ENCODE peak calls at places on chromosomes 12 and 14, in five cellular contexts. One of them, this sample, is unnamed.

GRCh38 chr12:2514038-2514340 is 280.8 kb upstream of the FKBP4 start:
- DNase-seq in CD8-positive, alpha-beta T cell: no peak
- DNase-seq in lower lobe of right lung: no peak
- DNase-seq in small intestine: no peak
- DNase-seq in RWPE1: no peak
- DNase-seq in this sample: no peak

GRCh38 chr14:105059035-105059916 is 6.0 kb downstream of the GPR132 start:
- DNase-seq in lower lobe of right lung: peak; percentile 80
- DNase-seq in small intestine: no peak
- DNase-seq in CD8-positive, alpha-beta T cell: no peak
- DNase-seq in RWPE1: no peak
- DNase-seq in this sample: peak; percentile 87

GRCh38 chr12:48813464-48814312 is 4.6 kb upstream of the CACNB3 start:
- DNase-seq in lower lobe of right lung: no peak
- DNase-seq in small intestine: peak; percentile 8
- DNase-seq in CD8-positive, alpha-beta T cell: no peak
- DNase-seq in RWPE1: no peak
- DNase-seq in this sample: no peak

GRCh38 chr12:114405449-114406271 is at the start of gene TBX5:
- DNase-seq in lower lobe of right lung: no peak
- DNase-seq in CD8-positive, alpha-beta T cell: no peak
- DNase-seq in small intestine: no peak
- DNase-seq in RWPE1: no peak
- DNase-seq in this sample: no peak

GRCh38 chr12:93823616-93824410 is 146.6 kb downstream of the CRADD start:
- DNase-seq in small intestine: no peak
- DNase-seq in lower lobe of right lung: no peak
- DNase-seq in CD8-positive, alpha-beta T cell: no peak
- DNase-seq in RWPE1: no peak
- DNase-seq in this sample: no peak

GRCh38 chr12:3083949-3084348 is 6.8 kb downstream of the TSPAN9 start:
- DNase-seq in RWPE1: no peak
- DNase-seq in small intestine: no peak
- DNase-seq in CD8-positive, alpha-beta T cell: no peak
- DNase-seq in lower lobe of right lung: no peak
- DNase-seq in this sample: no peak

GRCh38 chr12:108689314-108690190 is 41.8 kb downstream of the CORO1C start:
- DNase-seq in CD8-positive, alpha-beta T cell: no peak
- DNase-seq in RWPE1: no peak
- DNase-seq in lower lobe of right lung: peak; percentile 50
- DNase-seq in small intestine: no peak
- DNase-seq in this sample: no peak

GRCh38 chr12:131829795-131830334 is 1.7 kb downstream of the MMP17 start:
- DNase-seq in small intestine: no peak
- DNase-seq in CD8-positive, alpha-beta T cell: no peak
- DNase-seq in RWPE1: no peak
- DNase-seq in lower lobe of right lung: no peak
- DNase-seq in this sample: no peak

GRCh38 chr12:52059582-52060497 is 8.6 kb downstream of the NR4A1 start:
- DNase-seq in lower lobe of right lung: no peak
- DNase-seq in CD8-positive, alpha-beta T cell: no peak
- DNase-seq in small intestine: no peak
- DNase-seq in RWPE1: no peak
- DNase-seq in this sample: peak; percentile 65

GRCh38 chr12:40271981-40272664 is 47.3 kb downstream of the LRRK2 start:
- DNase-seq in RWPE1: no peak
- DNase-seq in small intestine: no peak
- DNase-seq in lower lobe of right lung: no peak
- DNase-seq in CD8-positive, alpha-beta T cell: no peak
- DNase-seq in this sample: no peak

GRCh38 chr14:103696027-103696402 is 19.2 kb downstream of the XRCC3 start:
- DNase-seq in CD8-positive, alpha-beta T cell: no peak
- DNase-seq in lower lobe of right lung: peak; percentile 26
- DNase-seq in RWPE1: no peak
- DNase-seq in small intestine: no peak
- DNase-seq in this sample: no peak

GRCh38 chr12:90036641-90037040 is 328.0 kb upstream of the ATP2B1 start:
- DNase-seq in RWPE1: peak; percentile 51
- DNase-seq in lower lobe of right lung: no peak
- DNase-seq in small intestine: no peak
- DNase-seq in CD8-positive, alpha-beta T cell: no peak
- DNase-seq in this sample: no peak

GRCh38 chr14:100417466-100417865 is 94.3 kb downstream of the SLC25A47 start:
- DNase-seq in RWPE1: peak; percentile 90
- DNase-seq in lower lobe of right lung: no peak
- DNase-seq in small intestine: peak; percentile 89
- DNase-seq in CD8-positive, alpha-beta T cell: no peak
- DNase-seq in this sample: no peak

GRCh38 chr12:107594995-107595394 is 90.6 kb upstream of the PWP1 start:
- DNase-seq in RWPE1: no peak
- DNase-seq in small intestine: no peak
- DNase-seq in lower lobe of right lung: no peak
- DNase-seq in CD8-positive, alpha-beta T cell: no peak
- DNase-seq in this sample: no peak

GRCh38 chr14:34462132-34462893 is at the start of gene SPTSSA:
- DNase-seq in RWPE1: peak; percentile 92
- DNase-seq in lower lobe of right lung: peak; percentile 96
- DNase-seq in CD8-positive, alpha-beta T cell: peak; percentile 89
- DNase-seq in small intestine: peak; percentile 91
- DNase-seq in this sample: peak; percentile 98

GRCh38 chr14:31829256-31829923 is 247.7 kb upstream of the ARHGAP5 start:
- DNase-seq in lower lobe of right lung: no peak
- DNase-seq in RWPE1: peak; percentile 25
- DNase-seq in CD8-positive, alpha-beta T cell: no peak
- DNase-seq in small intestine: no peak
- DNase-seq in this sample: no peak

GRCh38 chr14:55514819-55515470 is 65.1 kb upstream of the KTN1 start:
- DNase-seq in RWPE1: peak; percentile 48
- DNase-seq in CD8-positive, alpha-beta T cell: no peak
- DNase-seq in lower lobe of right lung: no peak
- DNase-seq in small intestine: no peak
- DNase-seq in this sample: no peak

GRCh38 chr14:65267856-65268255 is 144.7 kb upstream of the FUT8 start:
- DNase-seq in CD8-positive, alpha-beta T cell: no peak
- DNase-seq in lower lobe of right lung: no peak
- DNase-seq in RWPE1: no peak
- DNase-seq in small intestine: peak; percentile 25
- DNase-seq in this sample: no peak

DNA sequence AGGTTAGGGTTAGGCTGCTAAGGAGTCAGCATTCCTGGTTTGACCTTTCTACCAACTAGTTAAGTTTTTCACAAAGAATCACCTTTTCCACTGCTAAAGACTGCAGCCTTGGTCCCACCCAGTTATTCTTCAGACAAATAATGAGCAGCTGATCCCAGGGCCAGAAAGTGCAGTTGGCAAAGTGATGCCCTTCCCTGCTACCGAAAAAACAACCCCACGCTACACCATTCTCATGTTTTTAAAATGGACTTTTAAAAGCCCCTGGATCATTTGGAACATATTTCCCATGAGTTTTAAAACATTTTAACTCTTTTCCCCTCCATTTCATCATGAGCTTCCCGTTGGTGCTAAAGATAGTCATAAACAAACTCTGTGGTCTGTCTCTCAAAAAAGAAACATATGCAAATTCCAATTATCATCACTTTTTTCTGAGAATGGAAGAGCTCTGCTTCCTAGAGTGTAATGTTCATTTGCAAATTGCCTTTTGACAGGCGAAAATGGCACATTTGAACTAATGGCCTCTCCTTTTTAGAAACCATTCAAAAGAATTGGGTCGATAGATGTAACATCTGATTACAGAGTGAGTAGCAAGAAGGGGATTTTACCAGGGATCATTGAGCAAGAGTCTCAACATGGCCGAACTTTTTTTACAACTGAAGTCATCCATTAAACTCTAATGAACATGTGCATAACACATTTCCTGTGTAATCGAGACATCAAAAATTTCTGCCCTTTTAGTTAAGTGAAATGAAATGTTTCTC is 129.3 kb upstream of the RAP1B start:
- DNase-seq in RWPE1: no peak
- DNase-seq in small intestine: no peak
- DNase-seq in lower lobe of right lung: no peak
- DNase-seq in CD8-positive, alpha-beta T cell: no peak
- DNase-seq in this sample: no peak
- H3K27ac ChIP-seq in RWPE1: no peak overlapping the region
- H3K27ac ChIP-seq in small intestine: no peak overlapping the region
- H3K27ac ChIP-seq in lower lobe of right lung: no peak overlapping the region
- H3K27ac ChIP-seq in CD8-positive, alpha-beta T cell: no peak overlapping the region
- H3K27ac ChIP-seq in this sample: no peak overlapping the region

DNA sequence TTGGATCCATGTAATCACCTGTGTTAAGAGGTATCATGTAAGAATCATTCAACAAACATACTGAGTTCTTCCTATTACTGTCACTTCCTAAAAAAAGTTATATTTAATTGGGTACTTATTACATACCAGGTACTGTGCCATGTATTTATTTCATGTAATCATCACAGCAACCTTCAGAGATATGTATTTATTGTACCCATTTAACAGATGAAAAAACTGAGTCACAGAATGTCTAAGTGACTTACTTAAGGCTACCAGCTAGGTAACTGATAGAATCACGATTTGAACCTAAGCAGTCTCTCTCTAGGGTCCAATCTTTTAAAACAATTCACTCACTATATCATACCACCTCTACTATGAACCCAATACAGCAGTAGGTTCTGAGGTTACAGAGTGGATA is 2.0 kb downstream of the PSME2 start:
- DNase-seq in small intestine: no peak
- DNase-seq in lower lobe of right lung: no peak
- DNase-seq in RWPE1: no peak
- DNase-seq in CD8-positive, alpha-beta T cell: no peak
- DNase-seq in this sample: no peak
- H3K27ac ChIP-seq in small intestine: no peak overlapping the region
- H3K27ac ChIP-seq in lower lobe of right lung: no peak overlapping the region
- H3K27ac ChIP-seq in RWPE1: no peak overlapping the region
- H3K27ac ChIP-seq in CD8-positive, alpha-beta T cell: no peak overlapping the region
- H3K27ac ChIP-seq in this sample: no peak overlapping the region

GRCh38 chr14:49642163-49642562 is 7.1 kb upstream of the DNAAF2 start:
- DNase-seq in RWPE1: no peak
- DNase-seq in small intestine: no peak
- DNase-seq in CD8-positive, alpha-beta T cell: no peak
- DNase-seq in lower lobe of right lung: no peak
- DNase-seq in this sample: no peak

GRCh38 chr14:49636866-49637265 is 1.8 kb upstream of the DNAAF2 start:
- DNase-seq in RWPE1: no peak
- DNase-seq in small intestine: no peak
- DNase-seq in lower lobe of right lung: no peak
- DNase-seq in CD8-positive, alpha-beta T cell: no peak
- DNase-seq in this sample: no peak

GRCh38 chr14:49637534-49638078 is 2.6 kb upstream of the DNAAF2 start:
- DNase-seq in lower lobe of right lung: no peak
- DNase-seq in RWPE1: no peak
- DNase-seq in small intestine: no peak
- DNase-seq in CD8-positive, alpha-beta T cell: no peak
- DNase-seq in this sample: no peak

GRCh38 chr14:49641697-49642129 is 6.7 kb upstream of the DNAAF2 start:
- DNase-seq in lower lobe of right lung: no peak
- DNase-seq in CD8-positive, alpha-beta T cell: no peak
- DNase-seq in RWPE1: no peak
- DNase-seq in small intestine: peak; percentile 98
- DNase-seq in this sample: no peak

DNA sequence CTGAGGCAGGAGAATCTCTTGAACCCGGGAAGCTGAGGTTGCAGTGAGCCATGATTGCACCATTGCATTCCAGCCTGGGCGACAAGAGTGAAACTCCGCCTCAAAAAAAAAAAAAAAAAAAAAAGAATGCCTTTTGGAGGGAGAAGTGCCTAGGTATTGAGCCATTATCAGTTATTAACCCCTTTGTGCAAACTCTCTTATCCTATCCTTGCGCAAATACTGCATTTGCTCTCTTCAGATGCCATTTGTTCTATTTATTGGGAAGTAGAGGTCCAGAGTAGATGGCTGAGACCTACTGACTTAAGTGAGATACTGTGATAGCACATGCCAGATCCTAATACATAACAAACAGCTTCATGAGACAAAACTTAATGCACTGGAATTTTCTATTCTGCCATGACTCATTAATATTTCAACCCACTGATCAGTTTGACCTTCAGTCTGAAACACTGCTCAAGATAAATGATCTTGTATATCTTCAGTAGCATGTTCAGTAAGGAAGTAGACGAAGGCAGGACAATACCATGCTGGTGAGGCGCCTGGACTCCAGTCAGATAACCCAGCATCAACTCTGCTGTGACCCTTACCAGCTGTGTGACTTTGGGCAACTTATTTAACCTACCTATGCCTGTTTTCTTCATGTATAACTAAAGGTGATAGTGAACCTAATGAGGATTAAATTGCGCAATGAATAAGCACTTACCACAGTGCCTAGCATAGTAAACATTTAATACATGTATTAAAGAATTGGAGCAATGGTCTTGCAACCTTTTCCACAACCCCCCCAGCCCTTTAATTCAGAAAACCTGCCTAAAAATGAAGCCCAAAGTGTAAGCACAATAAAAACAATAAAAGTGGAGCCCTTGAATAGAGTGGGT is 5.7 kb upstream of the DNAAF2 start:
- DNase-seq in small intestine: peak; percentile 94
- DNase-seq in lower lobe of right lung: no peak
- DNase-seq in RWPE1: no peak
- DNase-seq in CD8-positive, alpha-beta T cell: no peak
- DNase-seq in this sample: no peak
- H3K27ac ChIP-seq in small intestine: peak overlapping the region; percentile 80
- H3K27ac ChIP-seq in lower lobe of right lung: no peak overlapping the region
- H3K27ac ChIP-seq in RWPE1: no peak overlapping the region
- H3K27ac ChIP-seq in CD8-positive, alpha-beta T cell: no peak overlapping the region
- H3K27ac ChIP-seq in this sample: no peak overlapping the region

GRCh38 chr14:95495538-95496025 is 20.9 kb downstream of the SYNE3 start:
- DNase-seq in lower lobe of right lung: no peak
- DNase-seq in small intestine: no peak
- DNase-seq in CD8-positive, alpha-beta T cell: no peak
- DNase-seq in RWPE1: no peak
- DNase-seq in this sample: no peak

GRCh38 chr14:95497561-95498011 is 18.9 kb downstream of the SYNE3 start:
- DNase-seq in lower lobe of right lung: no peak
- DNase-seq in small intestine: no peak
- DNase-seq in CD8-positive, alpha-beta T cell: no peak
- DNase-seq in RWPE1: no peak
- DNase-seq in this sample: no peak

GRCh38 chr14:95496111-95496681 is 20.3 kb downstream of the SYNE3 start:
- DNase-seq in CD8-positive, alpha-beta T cell: no peak
- DNase-seq in small intestine: no peak
- DNase-seq in lower lobe of right lung: no peak
- DNase-seq in RWPE1: no peak
- DNase-seq in this sample: no peak

GRCh38 chr14:95495093-95495492 is 21.4 kb downstream of the SYNE3 start:
- DNase-seq in CD8-positive, alpha-beta T cell: no peak
- DNase-seq in lower lobe of right lung: no peak
- DNase-seq in RWPE1: no peak
- DNase-seq in small intestine: no peak
- DNase-seq in this sample: no peak

DNA sequence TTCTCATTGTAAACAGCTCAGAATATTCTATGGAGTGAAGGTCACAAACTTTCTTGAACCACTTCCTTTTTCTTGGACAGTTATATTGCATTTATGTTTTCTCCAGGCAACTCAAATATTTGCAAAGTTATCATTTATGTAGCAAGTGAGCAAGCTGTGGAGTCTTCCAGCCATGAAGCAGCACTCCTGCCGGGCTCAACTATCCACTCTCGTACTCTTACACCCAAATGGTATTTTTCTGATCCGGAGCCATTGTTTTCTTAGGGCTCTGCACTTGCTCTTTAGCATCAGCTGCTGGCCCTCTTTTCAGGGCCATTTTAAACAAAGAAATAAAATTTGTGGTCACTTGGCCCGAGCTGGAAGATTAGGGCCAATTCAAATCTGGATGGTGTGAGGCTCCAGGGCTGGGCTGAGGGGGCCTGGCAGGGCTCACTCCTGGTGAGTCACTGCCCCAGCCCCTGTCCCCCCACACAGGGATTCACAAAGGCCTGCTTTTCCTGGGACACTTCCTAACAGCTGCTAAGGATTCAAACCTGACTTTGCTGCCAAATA is 19.7 kb downstream of the SYNE3 start:
- DNase-seq in small intestine: no peak
- DNase-seq in CD8-positive, alpha-beta T cell: no peak
- DNase-seq in lower lobe of right lung: no peak
- DNase-seq in RWPE1: no peak
- DNase-seq in this sample: no peak
- H3K27ac ChIP-seq in small intestine: no peak overlapping the region
- H3K27ac ChIP-seq in CD8-positive, alpha-beta T cell: no peak overlapping the region
- H3K27ac ChIP-seq in lower lobe of right lung: peak overlapping the region; percentile 63
- H3K27ac ChIP-seq in RWPE1: no peak overlapping the region
- H3K27ac ChIP-seq in this sample: no peak overlapping the region